ENCODE peak calls at places on chromosomes 16 and 17, in ten cellular contexts. I is fibroblast of pulmonary artery, T is cerebellar cortex, C is neural progenitor cell, O is AG09319, B is NCI-H460, F is HuH-7.5, L is B cell, H is amniotic epithelial cell, S is fibroblast of the conjunctiva. W is an unnamed sample.

GRCh38 chr16:85553436-85554113 is 59.5 kb upstream of the GSE1 start:
- DNase-seq in T (peak), O (no peak), S (no peak), I (peak), H (peak), L (peak), B (no peak), C (no peak), F (peak), W (peak)

GRCh38 chr17:30263552-30264333 is 28.0 kb downstream of the BLMH start:
- DNase-seq in L (no peak), C (no peak), F (no peak), T (no peak), O (peak), H (peak), B (no peak), S (no peak), I (peak), W (no peak)

GRCh38 chr17:79438045-79438444 is 172.8 kb downstream of the RBFOX3 start:
- DNase-seq in F (no peak), T (no peak), O (no peak), C (no peak), S (no peak), B (no peak), L (no peak), I (no peak), H (no peak), W (no peak)

GRCh38 chr16:52408197-52408845 is 138.6 kb downstream of the TOX3 start:
- DNase-seq in O (no peak), F (no peak), H (no peak), I (no peak), T (no peak), B (no peak), L (no peak), C (no peak), S (no peak), W (no peak)

GRCh38 chr16:83338941-83339340 is 468.8 kb upstream of the HSBP1 start:
- DNase-seq in C (no peak), F (no peak), H (no peak), T (no peak), O (no peak), B (no peak), L (no peak), S (no peak), I (peak), W (no peak)

GRCh38 chr16:87233928-87234327 is 83.3 kb downstream of the C16orf95 start:
- DNase-seq in B (no peak), H (peak), L (no peak), C (peak), F (no peak), S (peak), O (no peak), I (peak), T (peak), W (peak)

GRCh38 chr17:72775237-72775636 is 317.3 kb downstream of the SLC39A11 start:
- DNase-seq in I (no peak), H (no peak), L (no peak), S (no peak), T (no peak), O (no peak), F (no peak), B (no peak), C (no peak), W (peak)

GRCh38 chr17:61822326-61823285 is 40.7 kb downstream of the BRIP1 start:
- DNase-seq in C (no peak), S (no peak), T (no peak), O (no peak), F (no peak), I (no peak), B (no peak), H (no peak), L (no peak), W (no peak)

GRCh38 chr17:81419333-81419885 is 24.2 kb downstream of the BAHCC1 start:
- DNase-seq in O (peak), S (peak), F (peak), L (no peak), H (peak), I (peak), C (peak), T (no peak), B (peak), W (no peak)

GRCh38 chr17:30344283-30345088 is 10.6 kb upstream of the TMIGD1 start:
- DNase-seq in C (no peak), F (peak), S (peak), B (no peak), I (peak), T (no peak), L (no peak), H (peak), O (no peak), W (no peak)

GRCh38 chr17:43645765-43646481 is 15.8 kb downstream of the MEOX1 start:
- DNase-seq in O (no peak), S (no peak), I (peak), F (peak), B (no peak), L (peak), T (no peak), H (peak), C (peak), W (no peak)

GRCh38 chr16:55853114-55853513 is 20.2 kb upstream of the CES1 start:
- DNase-seq in L (no peak), S (no peak), C (no peak), H (no peak), B (no peak), O (no peak), F (no peak), T (no peak), I (no peak), W (no peak)

GRCh38 chr17:21288581-21289017 is 4.1 kb downstream of the MAP2K3 start:
- DNase-seq in O (no peak), F (no peak), I (no peak), B (no peak), C (no peak), L (no peak), S (no peak), T (no peak), H (no peak), W (peak)

GRCh38 chr17:29760279-29760721 is 137.6 kb upstream of the CORO6 start:
- DNase-seq in B (no peak), F (no peak), S (no peak), L (peak), I (peak), O (no peak), H (peak), T (no peak), C (peak), W (peak)

GRCh38 chr17:927611-928461 is 51.7 kb downstream of the NXN start:
- DNase-seq in C (peak), B (peak), T (no peak), F (no peak), O (peak), S (peak), I (peak), H (peak), L (no peak), W (no peak)

GRCh38 chr17:9987779-9988585 is 82.9 kb upstream of the RCVRN start:
- DNase-seq in O (no peak), B (peak), H (no peak), I (peak), T (peak), L (peak), S (peak), C (peak), F (peak), W (peak)

GRCh38 chr17:39591958-39592954 is 15.5 kb downstream of the NEUROD2 start:
- DNase-seq in T (peak), H (peak), O (no peak), L (peak), C (peak), S (peak), I (peak), F (peak), B (peak), W (peak)

GRCh38 chr17:76528156-76528527 is 9.4 kb downstream of the CYGB start:
- DNase-seq in H (no peak), L (no peak), T (peak), S (no peak), B (no peak), F (no peak), C (no peak), I (no peak), O (no peak), W (peak)

GRCh38 chr16:24995469-24995868 is 19.7 kb downstream of the ARHGAP17 start:
- DNase-seq in T (no peak), L (no peak), S (no peak), C (no peak), F (no peak), B (no peak), I (no peak), O (no peak), H (no peak), W (no peak)

GRCh38 chr17:47611372-47612350 is 38.1 kb upstream of the KPNB1 start:
- DNase-seq in S (no peak), F (no peak), T (no peak), I (no peak), B (no peak), L (no peak), H (no peak), O (peak), C (no peak), W (no peak)

GRCh38 chr17:67171560-67171959 is 73.4 kb downstream of the HELZ start:
- DNase-seq in F (no peak), S (no peak), I (no peak), O (no peak), H (no peak), B (no peak), T (no peak), C (no peak), L (no peak), W (peak)

GRCh38 chr17:50331085-50331791 is 14.7 kb upstream of the XYLT2 start:
- DNase-seq in T (no peak), F (no peak), S (peak), O (peak), B (no peak), H (peak), L (no peak), I (peak), C (no peak), W (no peak)

GRCh38 chr17:53344778-53345177 is 477.9 kb upstream of the KIF2B start:
- DNase-seq in H (no peak), T (no peak), F (no peak), C (no peak), L (no peak), S (no peak), B (no peak), O (no peak), I (no peak), W (no peak)

GRCh38 chr16:85678016-85678415 is 10.7 kb downstream of the GINS2 start:
- DNase-seq in B (no peak), T (no peak), O (no peak), S (no peak), H (no peak), F (no peak), I (no peak), C (no peak), L (no peak), W (no peak)

GRCh38 chr17:65978881-65979280 is 213.1 kb downstream of the CEP112 start:
- DNase-seq in S (peak), H (no peak), T (no peak), F (no peak), B (no peak), O (peak), C (peak), I (no peak), L (no peak), W (no peak)

GRCh38 chr17:8997994-8998628 is 23.2 kb upstream of the NTN1 start:
- DNase-seq in T (peak), S (peak), L (peak), I (peak), B (peak), C (peak), F (no peak), H (peak), O (no peak), W (peak)

GRCh38 chr17:34382586-34383224 is 19.7 kb upstream of the CCL1 start:
- DNase-seq in I (peak), L (no peak), S (no peak), B (no peak), C (no peak), O (no peak), H (no peak), T (no peak), F (no peak), W (peak)

GRCh38 chr17:67884766-67885165 is 59.5 kb downstream of the BPTF start:
- DNase-seq in F (no peak), I (no peak), B (no peak), H (no peak), C (no peak), T (no peak), S (no peak), O (no peak), L (no peak), W (no peak)

GRCh38 chr17:12134587-12134986 is 113.9 kb downstream of the MAP2K4 start:
- DNase-seq in L (no peak), I (no peak), S (no peak), T (no peak), C (no peak), B (no peak), O (no peak), H (no peak), F (no peak), W (no peak)

GRCh38 chr17:64223283-64223682 is 39.8 kb downstream of the TEX2 start:
- DNase-seq in O (no peak), B (no peak), C (no peak), L (no peak), T (peak), S (no peak), I (no peak), F (no peak), H (no peak), W (no peak)

W was measured in OCI-LY7.